ENCODE peak calls at places on chromosomes 4 and X, in five cellular contexts. B, C, L, Z and F are unnamed samples.

GRCh38 chr4:145260091-145260490 is 79.7 kb upstream of the OTUD4 start:
- DNase-seq in B (no peak), C (no peak), L (no peak), Z (peak; percentile 34), F (no peak)

GRCh38 chr4:56360071-56360470 is 27.2 kb downstream of the AASDH start:
- DNase-seq in B (peak; percentile 4), C (peak; percentile 51), L (no peak), Z (no peak), F (no peak)

GRCh38 chrX:38774249-38774648 is 27.0 kb upstream of the MID1IP1 start:
- DNase-seq in B (no peak), C (no peak), L (no peak), Z (no peak), F (no peak)

GRCh38 chr4:184417802-184418511 is 56.4 kb downstream of the IRF2 start:
- DNase-seq in B (peak; percentile 92), C (peak; percentile 94), L (no peak), Z (no peak), F (no peak)

GRCh38 chrX:56788229-56788628 is 59.2 kb downstream of the NBDY start:
- DNase-seq in B (no peak), C (peak; percentile 26), L (no peak), Z (no peak), F (no peak)

GRCh38 chr4:158809611-158810486 is 41.0 kb downstream of the FNIP2 start:
- DNase-seq in B (peak; percentile 93), C (peak; percentile 90), L (peak; percentile 89), Z (no peak), F (no peak)

GRCh38 chr4:148444296-148445070 is 2.3 kb upstream of the NR3C2 start:
- DNase-seq in B (peak; percentile 5), C (no peak), L (peak; percentile 54), Z (no peak), F (peak; percentile 48)

GRCh38 chrX:12115377-12115776 is 22.9 kb upstream of the FRMPD4 start:
- DNase-seq in B (peak; percentile 1), C (no peak), L (no peak), Z (no peak), F (no peak)

GRCh38 chr4:162163892-162164759 is at the start of gene FSTL5:
- DNase-seq in B (peak; percentile 84), C (peak; percentile 2), L (peak; percentile 42), Z (peak; percentile 94), F (peak; percentile 81)

GRCh38 chr4:47032405-47033106 is 1.2 kb downstream of the GABRB1 start:
- DNase-seq in B (peak; percentile 79), C (peak; percentile 65), L (peak; percentile 41), Z (peak; percentile 59), F (peak; percentile 75)

GRCh38 chr4:1030559-1030958 is 19.1 kb downstream of the FGFRL1 start:
- DNase-seq in B (no peak), C (no peak), L (no peak), Z (no peak), F (no peak)

GRCh38 chr4:159498371-159499115 is 395.7 kb downstream of the RAPGEF2 start:
- DNase-seq in B (no peak), C (no peak), L (peak; percentile 4), Z (no peak), F (no peak)

GRCh38 chr4:23945521-23946017 is 55.7 kb upstream of the PPARGC1A start:
- DNase-seq in B (peak; percentile 90), C (peak; percentile 86), L (peak; percentile 50), Z (no peak), F (no peak)
- H3K9ac ChIP-seq in B (peak overlapping the region; percentile 71), C (no peak overlapping the region), L (no peak overlapping the region), Z (no peak overlapping the region), F (no peak overlapping the region)

DNA sequence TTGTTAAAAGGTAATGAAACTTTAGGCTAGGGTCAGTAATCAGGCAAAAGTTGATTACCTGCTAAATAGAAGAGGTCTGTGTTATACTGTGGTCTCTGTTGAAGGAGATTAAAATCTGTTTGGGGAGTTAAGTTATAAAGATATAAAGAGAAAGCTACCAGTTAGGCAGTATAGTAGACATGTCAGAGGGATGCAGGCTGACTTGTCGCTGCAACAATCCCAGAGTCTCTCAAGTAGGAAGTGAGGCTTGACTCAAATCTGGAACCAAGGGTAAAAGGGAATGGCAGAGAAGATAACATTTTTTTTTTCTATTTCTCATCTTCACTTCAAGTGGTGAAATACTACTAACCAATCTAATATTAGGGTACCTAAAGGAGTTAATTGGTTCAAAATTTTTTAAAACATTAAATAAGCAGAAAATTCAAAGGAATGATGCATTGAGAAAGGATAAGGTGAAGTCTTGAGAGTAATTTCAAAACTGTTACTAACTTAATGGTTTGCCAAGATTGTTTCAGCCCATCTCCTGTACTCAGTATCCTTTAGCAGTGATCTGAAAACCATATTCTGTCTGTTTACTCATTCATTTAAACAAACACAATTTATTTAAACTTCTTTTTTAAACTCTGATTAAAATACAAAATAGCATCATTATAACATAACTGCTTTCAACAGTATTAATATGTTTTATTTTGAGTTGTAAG is 12.8 kb downstream of the HERC3 start:
- DNase-seq in B (no peak), C (no peak), L (no peak), Z (no peak), F (no peak)
- H3K36me3 ChIP-seq in B (peaks cover 31% of the 10 kb centered on the region), C (peaks cover 5% of the 10 kb centered on the region), L (no peaks in the 10 kb centered on the region), Z (no peaks in the 10 kb centered on the region), F (no peaks in the 10 kb centered on the region)

GRCh38 chrX:9464435-9465371 is at the start of gene TBL1X:
- DNase-seq in B (peak; percentile 45), C (peak; percentile 19), L (no peak), Z (no peak), F (peak; percentile 29)
- H4K91ac ChIP-seq in B (peak within 1 kb of the TSS; percentile 75), C (peak within 1 kb of the TSS; percentile 32), L (peak within 1 kb of the TSS; percentile 87), Z (peak within 1 kb of the TSS; percentile 40), F (no peak within 1 kb of the TSS)

DNA sequence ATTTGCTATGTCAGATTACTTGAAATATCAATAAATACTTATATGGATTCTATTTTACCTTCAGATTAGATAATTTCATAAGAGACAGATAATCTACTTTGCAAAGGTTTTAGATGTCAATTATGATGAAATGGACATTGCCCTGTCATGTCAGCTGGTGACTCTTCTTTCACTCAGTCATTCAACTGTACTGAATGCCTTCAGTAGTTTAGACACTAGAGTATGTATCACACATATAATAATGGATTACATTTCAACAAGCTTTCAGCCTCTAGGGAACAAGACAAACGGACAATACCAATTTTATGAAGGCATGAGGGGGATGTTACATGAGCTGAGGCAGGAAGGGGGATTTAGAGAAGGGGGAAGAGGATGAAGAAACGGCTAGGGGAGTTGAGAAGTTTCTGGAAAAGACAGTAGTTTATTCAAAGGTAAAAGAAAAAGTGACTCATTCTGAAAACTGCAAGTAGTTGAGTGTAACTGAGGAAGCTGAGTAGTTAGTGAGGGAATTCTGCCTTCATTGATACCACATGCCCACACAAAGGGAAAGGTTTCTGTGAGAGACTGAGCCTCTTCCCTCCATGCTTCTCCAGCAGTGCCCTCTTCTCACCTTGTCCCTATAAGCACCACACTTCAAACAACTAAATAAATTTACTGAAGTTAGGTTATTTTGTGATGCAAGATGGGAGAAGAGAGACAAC is 25.7 kb downstream of the SLC9B2 start:
- DNase-seq in B (no peak), C (peak; percentile 30), L (no peak), Z (no peak), F (no peak)
- H3K9ac ChIP-seq in B (peak overlapping the region; percentile 29), C (no peak overlapping the region), L (no peak overlapping the region), Z (no peak overlapping the region), F (no peak overlapping the region)

DNA sequence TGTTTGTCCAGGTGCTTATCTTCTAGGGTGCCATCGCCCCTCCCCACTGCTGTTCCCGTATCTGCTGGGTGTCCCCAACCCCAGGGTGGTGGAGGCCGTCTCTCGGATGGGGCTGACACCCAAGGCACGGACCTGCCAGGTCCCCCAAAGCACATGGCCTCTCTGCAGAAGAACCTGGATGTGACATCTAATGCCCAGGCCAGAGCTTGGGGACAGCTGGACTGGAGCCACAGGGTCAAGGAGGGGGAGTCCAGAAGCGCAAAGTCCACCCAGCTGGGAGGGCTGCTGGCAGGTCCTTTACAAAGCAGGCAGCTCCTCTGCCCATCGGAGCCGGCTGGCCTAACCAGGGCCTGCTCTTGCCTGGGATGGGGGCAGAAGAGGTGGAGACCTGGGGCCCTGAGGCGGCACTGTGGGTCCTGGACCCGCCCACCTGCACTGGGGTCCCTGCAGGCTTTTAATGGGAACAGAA is 751 bp upstream of the DOK7 start:
- DNase-seq in B (no peak), C (no peak), L (no peak), Z (no peak), F (no peak)
- H3K36me3 ChIP-seq in B (no peaks in the 10 kb centered on the region), C (no peaks in the 10 kb centered on the region), L (no peaks in the 10 kb centered on the region), Z (no peaks in the 10 kb centered on the region), F (no peaks in the 10 kb centered on the region)

GRCh38 chrX:70456256-70456655 is 11.6 kb downstream of the DLG3 start:
- DNase-seq in B (peak; percentile 15), C (no peak), L (no peak), Z (no peak), F (no peak)

GRCh38 chrX:70452143-70452733 is 7.6 kb downstream of the DLG3 start:
- DNase-seq in B (peak; percentile 46), C (peak; percentile 17), L (no peak), Z (no peak), F (no peak)

GRCh38 chrX:70453024-70453618 is 8.5 kb downstream of the DLG3 start:
- DNase-seq in B (no peak), C (no peak), L (no peak), Z (no peak), F (no peak)

GRCh38 chrX:70455366-70456202 is 10.9 kb downstream of the DLG3 start:
- DNase-seq in B (peak; percentile 26), C (no peak), L (no peak), Z (no peak), F (no peak)

DNA sequence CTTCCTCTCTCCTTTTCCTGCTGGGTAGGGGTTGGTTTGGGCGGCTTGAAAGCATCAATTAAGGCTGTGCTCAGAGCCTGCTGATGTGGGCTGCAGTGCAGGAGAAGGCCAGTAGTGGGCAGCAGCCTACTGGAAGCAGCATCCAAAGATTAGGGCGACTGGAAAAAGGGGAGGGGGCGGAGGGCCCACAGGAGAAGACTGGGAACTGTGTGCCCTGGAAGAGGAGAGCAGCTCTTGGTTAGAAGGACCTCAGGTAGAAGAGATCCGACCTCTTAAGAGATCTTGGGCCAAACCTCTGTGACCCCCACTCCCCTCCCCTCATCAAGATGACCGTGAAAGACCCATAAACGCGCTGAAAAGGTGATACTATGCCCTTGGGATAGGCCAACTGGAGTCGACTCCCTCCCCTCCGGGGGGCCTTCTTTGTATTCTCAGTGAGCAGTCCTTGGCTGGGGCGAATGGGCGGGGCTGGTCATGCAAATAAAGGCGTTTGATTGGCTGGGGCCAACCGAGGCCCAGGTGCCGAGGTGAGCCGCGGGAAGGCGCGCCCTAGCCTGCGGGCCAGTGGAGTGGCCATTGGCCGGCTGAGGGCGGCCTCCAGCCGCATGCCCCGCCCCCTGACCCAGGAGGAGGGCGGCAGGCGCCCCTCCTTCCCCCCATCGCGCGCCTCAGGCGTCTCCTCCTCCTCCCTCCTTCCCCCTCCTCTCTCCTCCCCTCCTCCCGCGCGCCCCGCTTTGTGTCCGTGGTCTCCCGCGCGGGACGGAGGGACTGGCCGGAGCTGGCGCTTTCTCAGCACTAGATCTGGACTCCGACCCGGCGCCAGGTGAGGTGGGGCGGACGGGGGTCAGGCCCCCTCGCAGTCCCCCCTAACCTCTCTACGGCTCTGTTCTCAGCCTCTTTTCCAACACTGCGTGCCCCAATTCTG is 10.1 kb downstream of the DLG3 start:
- DNase-seq in B (peak; percentile 72), C (peak; percentile 53), L (peak; percentile 39), Z (peak; percentile 85), F (peak; percentile 87)
- H4K91ac ChIP-seq in B (peak overlapping the region; percentile 50), C (no peak overlapping the region), L (peak overlapping the region; percentile 92), Z (peak overlapping the region; percentile 88), F (peak overlapping the region; percentile 53)

GRCh38 chr4:111744847-111745246 is 400.4 kb upstream of the FAM241A start:
- DNase-seq in B (no peak), C (no peak), L (no peak), Z (no peak), F (no peak)
- H3K9ac ChIP-seq in B (no peak overlapping the region), C (no peak overlapping the region), L (no peak overlapping the region), Z (no peak overlapping the region), F (no peak overlapping the region)